ENCODE peak calls at places on chromosomes 13 and 19, in four cellular contexts. Z is left ventricle myocardium inferior, K is pancreas, M is astrocyte. R is an unnamed sample.
A peak's percentile ranks its signal among the peaks of the same experiment; 100 is the strongest.

GRCh38 chr19:44890366-44891015 is 563 bp upstream of the TOMM40 start:
- DNase-seq in Z (no peak), M (peak; percentile 99), K (no peak), R (peak; percentile 100)

GRCh38 chr19:29495971-29496441 is 29.8 kb upstream of the VSTM2B start:
- DNase-seq in Z (no peak), K (no peak), M (no peak), R (no peak)

GRCh38 chr13:70894258-70894657 is 786.0 kb upstream of the KLHL1 start:
- DNase-seq in Z (no peak), K (no peak), M (no peak), R (no peak)

GRCh38 chr19:18650468-18651001 is 13.7 kb downstream of the KLHL26 start:
- DNase-seq in Z (peak; percentile 82), K (peak; percentile 51), M (peak; percentile 78), R (no peak)

GRCh38 chr13:35791191-35791902 is 314.9 kb upstream of the MAB21L1 start:
- DNase-seq in M (peak; percentile 31), Z (no peak), K (no peak), R (no peak)

GRCh38 chr13:113428871-113429607 is 24.2 kb downstream of the ADPRHL1 start:
- DNase-seq in Z (no peak), M (no peak), K (no peak), R (no peak)

GRCh38 chr19:15563931-15564330 is 51.1 kb upstream of the CYP4F8 start:
- DNase-seq in M (no peak), Z (no peak), K (no peak), R (no peak)

GRCh38 chr13:51733656-51734334 is 70.2 kb downstream of the DHRS12 start:
- DNase-seq in K (no peak), M (no peak), Z (no peak), R (peak; percentile 54)

GRCh38 chr19:5515737-5516136 is 52.0 kb downstream of the TINCR start:
- DNase-seq in Z (no peak), K (no peak), M (no peak), R (no peak)

GRCh38 chr19:53894736-53895135 is 12.7 kb downstream of the PRKCG start:
- DNase-seq in Z (no peak), M (no peak), K (no peak), R (peak; percentile 68)

GRCh38 chr19:44107751-44108150 is 5.4 kb upstream of the ZNF225 start:
- DNase-seq in K (no peak), M (no peak), Z (no peak), R (no peak)

GRCh38 chr13:45809810-45810394 is 41.7 kb downstream of the SIAH3 start:
- DNase-seq in K (no peak), M (no peak), Z (no peak), R (no peak)

GRCh38 chr13:109867766-109868165 is 81.4 kb upstream of the IRS2 start:
- DNase-seq in M (no peak), Z (no peak), K (no peak), R (no peak)

GRCh38 chr19:43777163-43777700 is 3.5 kb downstream of the KCNN4 start:
- DNase-seq in K (no peak), M (peak; percentile 65), Z (no peak), R (peak; percentile 35)

GRCh38 chr13:26929971-26930730 is 169.6 kb upstream of the GPR12 start:
- DNase-seq in M (peak; percentile 41), K (peak; percentile 64), Z (peak; percentile 62), R (peak; percentile 28)

GRCh38 chr13:34696741-34697140 is 245.3 kb upstream of the NBEA start:
- DNase-seq in Z (no peak), M (no peak), K (no peak), R (no peak)

GRCh38 chr13:107421951-107422350 is 793.4 kb downstream of the LIG4 start:
- DNase-seq in M (peak; percentile 25), K (no peak), Z (no peak), R (no peak)

GRCh38 chr19:54209058-54209747 is 8.5 kb downstream of the RPS9 start:
- DNase-seq in K (peak; percentile 58), M (no peak), Z (no peak), R (no peak)

GRCh38 chr19:15195987-15196682 is 4.7 kb downstream of the NOTCH3 start:
- DNase-seq in M (no peak), Z (no peak), K (peak; percentile 93), R (peak; percentile 84)

GRCh38 chr13:82447452-82448030 is 1434.7 kb downstream of the SLITRK1 start:
- DNase-seq in Z (no peak), K (no peak), M (no peak), R (no peak)

GRCh38 chr13:26247608-26248007 is 6.3 kb upstream of the CDK8 start:
- DNase-seq in M (no peak), Z (no peak), K (no peak), R (no peak)

GRCh38 chr13:27403252-27403678 is 21.2 kb upstream of the GTF3A start:
- DNase-seq in K (peak; percentile 23), M (peak; percentile 78), Z (no peak), R (peak; percentile 28)

GRCh38 chr13:31380728-31381127 is 181.0 kb downstream of the B3GLCT start:
- DNase-seq in K (no peak), M (no peak), Z (no peak), R (no peak)

GRCh38 chr19:18543814-18544475 is 572 bp upstream of the FKBP8 start:
- DNase-seq in M (peak; percentile 27), Z (no peak), K (no peak), R (peak; percentile 74)

GRCh38 chr19:5086725-5087439 is 118.0 kb downstream of the KDM4B start:
- DNase-seq in Z (no peak), K (no peak), M (no peak), R (no peak)

GRCh38 chr13:113981201-113981605 is 7.3 kb upstream of the C13orf46 start:
- DNase-seq in Z (peak; percentile 47), M (no peak), K (peak; percentile 83), R (peak; percentile 81)

GRCh38 chr13:113777311-113778260 is 18.6 kb downstream of the TMEM255B start:
- DNase-seq in M (no peak), Z (no peak), K (no peak), R (no peak)

GRCh38 chr19:40601061-40601973 is at the start of gene LTBP4:
- DNase-seq in Z (peak; percentile 78), M (no peak), K (peak; percentile 44), R (no peak)

GRCh38 chr19:32202244-32202643 is 143.2 kb upstream of the ZNF507 start:
- DNase-seq in Z (no peak), M (no peak), K (no peak), R (no peak)

GRCh38 chr19:51830263-51830662 is 35.3 kb downstream of the FPR3 start:
- DNase-seq in K (no peak), M (no peak), Z (no peak), R (peak; percentile 29)

GRCh38 chr13:114167445-114167844 is 11.6 kb upstream of the CFAP97D2 start:
- DNase-seq in Z (no peak), M (peak; percentile 39), K (no peak), R (no peak)

GRCh38 chr19:44072543-44073401 is 813 bp downstream of the ZNF284 start:
- DNase-seq in K (no peak), M (no peak), Z (no peak), R (peak; percentile 5)

GRCh38 chr19:13832096-13832495 is 36.9 kb downstream of the ZSWIM4 start:
- DNase-seq in Z (no peak), K (no peak), M (no peak), R (no peak)

GRCh38 chr19:16637535-16637934 is 9.5 kb upstream of the MED26 start:
- DNase-seq in Z (no peak), K (no peak), M (no peak), R (no peak)

GRCh38 chr19:43651758-43652545 is 12.3 kb upstream of the CADM4 start:
- DNase-seq in Z (no peak), M (peak; percentile 29), K (peak; percentile 78), R (no peak)

GRCh38 chr13:102261809-102262208 is 140.0 kb downstream of the FGF14 start:
- DNase-seq in K (no peak), M (no peak), Z (no peak), R (no peak)

GRCh38 chr19:35776102-35776788 is 881 bp downstream of the ARHGAP33 start:
- DNase-seq in Z (no peak), K (no peak), M (no peak), R (no peak)
- H3K27ac ChIP-seq in Z (no peak overlapping the region), K (no peak overlapping the region), M (no peak overlapping the region), R (no peak overlapping the region)

GRCh38 chr13:67878376-67878775 is 648.2 kb upstream of the PCDH9 start:
- DNase-seq in M (no peak), K (no peak), Z (no peak), R (no peak)

GRCh38 chr13:67877031-67877430 is 646.9 kb upstream of the PCDH9 start:
- DNase-seq in Z (no peak), M (no peak), K (no peak), R (no peak)

DNA sequence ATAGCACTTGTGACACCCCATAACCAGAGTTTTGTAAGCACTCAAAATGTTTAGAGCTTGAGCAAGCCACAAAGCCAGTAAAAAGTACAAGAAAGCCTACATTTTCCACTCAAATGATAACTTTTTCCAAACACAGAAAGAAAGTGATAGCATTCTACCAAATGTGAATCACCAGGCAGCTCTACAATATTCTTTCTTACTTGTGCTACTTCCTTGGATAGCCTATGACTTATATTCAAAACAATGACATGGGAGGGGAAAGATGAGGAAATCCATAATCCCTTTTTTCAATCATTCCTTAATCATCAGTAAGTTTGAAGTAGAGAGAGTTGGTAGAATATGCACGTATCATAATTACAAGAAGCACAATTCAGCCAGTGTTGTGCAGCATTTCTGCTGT is 650.8 kb upstream of the PCDH9 start:
- DNase-seq in K (no peak), M (peak; percentile 59), Z (no peak), R (no peak)
- H3K27ac ChIP-seq in K (no peak overlapping the region), M (peak overlapping the region; percentile 14), Z (no peak overlapping the region), R (no peak overlapping the region)

DNA sequence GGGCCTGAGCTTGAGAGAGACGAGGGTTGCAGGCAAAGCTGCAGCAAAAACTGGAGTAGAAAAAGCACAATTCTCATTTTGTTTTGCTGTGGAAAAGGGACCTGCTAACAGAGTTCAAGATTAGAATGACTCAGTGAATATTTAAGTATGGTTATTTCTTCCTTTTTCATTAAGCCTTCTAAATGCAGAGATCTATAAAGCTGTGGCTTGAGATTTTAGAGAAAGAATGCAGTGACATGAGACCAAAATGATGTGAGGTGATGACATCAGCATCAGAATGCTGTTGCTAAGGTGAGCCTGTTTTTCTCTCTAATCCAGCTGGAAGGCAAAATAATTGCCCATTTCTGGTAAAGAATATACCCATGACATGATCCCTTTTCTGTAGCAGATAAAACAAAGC is 10.8 kb upstream of the MBNL2 start:
- DNase-seq in Z (no peak), K (no peak), M (peak; percentile 67), R (peak; percentile 45)
- H3K27ac ChIP-seq in Z (no peak overlapping the region), K (no peak overlapping the region), M (no peak overlapping the region), R (peak overlapping the region; percentile 56)

DNA sequence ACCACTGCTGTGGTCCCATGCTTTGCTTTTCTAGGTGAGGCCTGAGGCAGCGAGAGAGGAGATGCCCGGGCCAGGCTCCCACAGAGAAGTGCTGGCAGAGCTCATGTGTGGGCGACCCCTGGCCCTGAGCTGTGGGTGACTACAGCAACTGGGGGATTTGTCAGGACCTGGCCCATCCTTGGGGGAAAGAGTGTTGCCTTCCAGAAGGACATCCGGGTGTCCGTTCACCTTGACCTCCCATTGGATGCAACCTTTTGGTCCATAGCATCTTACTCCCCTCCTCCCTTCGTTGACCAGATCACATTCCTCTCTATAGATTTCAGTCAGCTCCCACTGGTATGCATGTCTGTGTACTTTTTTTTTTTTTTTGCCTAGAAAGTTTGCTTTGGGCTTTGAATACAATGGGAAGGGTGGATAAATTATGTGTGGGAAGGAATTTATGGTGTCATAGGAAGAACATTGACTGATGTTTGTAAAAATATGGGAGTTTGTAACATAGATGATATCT is 84.2 kb upstream of the RNF113B start:
- DNase-seq in M (no peak), K (no peak), Z (no peak), R (no peak)
- H3K27ac ChIP-seq in M (no peak overlapping the region), K (no peak overlapping the region), Z (no peak overlapping the region), R (no peak overlapping the region)

GRCh38 chr13:93927431-93927830 is 552.1 kb downstream of the DCT start:
- DNase-seq in Z (no peak), M (peak; percentile 58), K (no peak), R (no peak)
- H3K27ac ChIP-seq in Z (no peak overlapping the region), M (no peak overlapping the region), K (no peak overlapping the region), R (no peak overlapping the region)

GRCh38 chr19:7900401-7900870 is 3.2 kb upstream of the MAP2K7 start:
- DNase-seq in Z (no peak), K (peak; percentile 21), M (no peak), R (no peak)
- H3K27ac ChIP-seq in Z (no peak overlapping the region), K (no peak overlapping the region), M (no peak overlapping the region), R (no peak overlapping the region)